ENCODE peak calls at places on chromosomes 3 and 15, in six cellular contexts. M is HepG2, G is A549, U is endothelial cell of umbilical vein, O is K562, V is GM12878. I is an unnamed sample.

GRCh38 chr15:62783303-62783957 is 259.1 kb upstream of the TPM1 start:
- DNase-seq in U (peak), G (no peak), V (no peak), O (no peak), M (no peak), I (no peak)

GRCh38 chr15:44712108-44713005 is 1.0 kb downstream of the B2M start:
- DNase-seq in G (peak), U (peak), O (peak), V (no peak), M (peak), I (peak)

GRCh38 chr3:125079675-125080045 is 23.9 kb upstream of the HEG1 start:
- DNase-seq in O (no peak), M (peak), V (no peak), G (peak), U (no peak), I (no peak)

GRCh38 chr15:90160781-90161727 is 40.1 kb upstream of the SEMA4B start:
- DNase-seq in U (no peak), G (no peak), V (no peak), M (peak), O (no peak), I (no peak)

GRCh38 chr3:15795563-15796308 is 2.0 kb downstream of the ANKRD28 start:
- DNase-seq in G (no peak), O (no peak), V (no peak), M (no peak), U (peak), I (peak)

GRCh38 chr3:110384601-110385000 is 687.0 kb upstream of the NECTIN3 start:
- DNase-seq in V (no peak), O (no peak), G (no peak), U (no peak), M (no peak), I (no peak)

GRCh38 chr3:13088020-13089006 is 15.1 kb upstream of the IQSEC1 start:
- DNase-seq in V (no peak), M (no peak), U (no peak), G (no peak), O (no peak), I (peak)

GRCh38 chr3:127065561-127066270 is 82.8 kb downstream of the PLXNA1 start:
- DNase-seq in M (no peak), G (no peak), V (no peak), O (no peak), U (no peak), I (no peak)

GRCh38 chr3:195250473-195251251 is 20.3 kb downstream of the XXYLT1 start:
- DNase-seq in O (no peak), G (no peak), M (no peak), V (no peak), U (peak), I (no peak)

GRCh38 chr15:100297812-100298211 is 44.0 kb downstream of the ADAMTS17 start:
- DNase-seq in U (no peak), M (no peak), V (no peak), G (no peak), O (no peak), I (no peak)

GRCh38 chr3:120450261-120450913 is 405 bp downstream of the FSTL1 start:
- DNase-seq in G (peak), M (no peak), O (no peak), V (no peak), U (peak), I (peak)

GRCh38 chr3:151766454-151766853 is 32.7 kb downstream of the AADACL2 start:
- DNase-seq in U (peak), M (no peak), G (peak), O (no peak), V (no peak), I (no peak)
- TF ChIP-seq MYC in U (no peak), M (no peak), G (no peak), O (no peak), V (no peak), I (no peak)

GRCh38 chr3:105933871-105934270 is 65.1 kb upstream of the CBLB start:
- DNase-seq in O (no peak), M (no peak), U (no peak), V (no peak), G (no peak), I (no peak)

GRCh38 chr3:105938826-105939225 is 70.0 kb upstream of the CBLB start:
- DNase-seq in O (no peak), M (no peak), V (no peak), U (no peak), G (no peak), I (no peak)

GRCh38 chr3:105938101-105938500 is 69.3 kb upstream of the CBLB start:
- DNase-seq in G (no peak), U (no peak), M (no peak), V (no peak), O (no peak), I (no peak)
- H3K4me3 ChIP-seq in G (no peak), U (no peak), M (no peak), V (no peak), O (no peak), I (no peak)

DNA sequence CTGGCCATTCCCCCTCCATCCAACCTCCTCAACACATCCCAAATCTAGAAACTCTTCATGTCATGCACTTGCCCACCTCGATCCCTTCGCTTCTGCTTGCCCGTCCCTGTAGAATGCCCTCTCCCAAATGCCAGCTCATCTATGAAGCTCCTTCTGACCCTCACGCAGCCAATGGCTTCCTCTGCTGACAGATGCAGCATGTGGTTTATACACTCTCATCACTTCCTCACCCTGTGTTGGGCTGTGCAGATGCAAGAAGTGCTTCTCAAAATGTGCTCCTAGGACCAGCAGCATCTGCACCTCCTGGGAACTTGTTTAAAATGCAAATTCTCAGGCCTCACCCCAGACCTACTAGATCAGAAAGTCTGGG is 51.7 kb downstream of the SEMA5B start:
- DNase-seq in O (no peak), M (no peak), G (no peak), V (no peak), U (no peak), I (peak)
- TF ChIP-seq MYC in O (no peak), M (no peak), G (no peak), V (no peak), U (no peak), I (peak)

GRCh38 chr3:69199942-69200341 is 77.5 kb upstream of the LMOD3 start:
- DNase-seq in V (no peak), U (no peak), G (no peak), O (no peak), M (no peak), I (no peak)
- H3K4me3 ChIP-seq in V (no peak), U (peak), G (peak), O (no peak), M (peak), I (no peak)

I was measured in NB4.